ENCODE peak calls at places on chromosomes 2 and 18, in four cellular contexts. Y is C1 segment of cervical spinal cord, W is GF-D8, E is psoas muscle. A is an unnamed sample.

GRCh38 chr2:15163316-15163715 is 397.8 kb downstream of the NBAS start:
- DNase-seq in Y (no peak), E (no peak), W (no peak), A (no peak)

GRCh38 chr2:152505495-152505906 is 170.5 kb downstream of the FMNL2 start:
- DNase-seq in Y (no peak), W (no peak), E (peak), A (no peak)

GRCh38 chr2:6069354-6069753 is 377.2 kb downstream of the SOX11 start:
- DNase-seq in E (no peak), Y (no peak), W (no peak), A (no peak)

GRCh38 chr2:76867854-76868253 is 654.3 kb downstream of the LRRTM4 start:
- DNase-seq in Y (no peak), W (no peak), E (no peak), A (no peak)

GRCh38 chr2:127479219-127479825 is 47.0 kb downstream of the IWS1 start:
- DNase-seq in E (no peak), Y (no peak), W (peak), A (no peak)

GRCh38 chr2:106858810-106859209 is 27.2 kb downstream of the ST6GAL2 start:
- DNase-seq in Y (no peak), W (no peak), E (no peak), A (no peak)

GRCh38 chr18:79062806-79063205 is 6.4 kb upstream of the ATP9B start:
- DNase-seq in Y (no peak), W (no peak), E (no peak), A (no peak)

GRCh38 chr2:68727698-68728375 is 6.8 kb upstream of the ARHGAP25 start:
- DNase-seq in E (no peak), Y (no peak), W (no peak), A (no peak)

GRCh38 chr18:6088432-6088831 is 193.1 kb upstream of the TMEM200C start:
- DNase-seq in Y (no peak), W (no peak), E (no peak), A (no peak)

GRCh38 chr2:64604929-64605550 is 48.7 kb downstream of the SERTAD2 start:
- DNase-seq in W (no peak), Y (no peak), E (no peak), A (no peak)

GRCh38 chr2:105610444-105611327 is 134.0 kb upstream of the NCK2 start:
- DNase-seq in Y (no peak), W (no peak), E (no peak), A (no peak)

GRCh38 chr2:146209842-146210275 is 1635.0 kb upstream of the ACVR2A start:
- DNase-seq in E (no peak), W (no peak), Y (no peak), A (no peak)

GRCh38 chr2:85721641-85722040 is 27.5 kb downstream of the GNLY start:
- DNase-seq in W (no peak), Y (no peak), E (no peak), A (no peak)